ENCODE peak calls at places on chromosomes 13 and 19, in eight cellular contexts. O is tibial nerve, H is esophagus squamous epithelium, R is psoas muscle, X is aorta, Z is ascending aorta, M is pancreas, I is GM12878. W is an unnamed sample.

GRCh38 chr19:7418575-7418974 is 69.8 kb downstream of the ARHGEF18 start:
- DNase-seq in H (no peak), Z (no peak), O (no peak), R (no peak), X (no peak), I (no peak), M (no peak), W (no peak)

GRCh38 chr13:31772231-31772630 is 32.9 kb downstream of the RXFP2 start:
- DNase-seq in O (no peak), M (no peak), X (no peak), Z (no peak), I (no peak), H (no peak), R (no peak), W (no peak)

GRCh38 chr19:29457413-29457812 is 68.4 kb upstream of the VSTM2B start:
- DNase-seq in X (no peak), R (no peak), M (no peak), Z (no peak), I (no peak), H (no peak), O (no peak), W (no peak)

GRCh38 chr19:34994643-34995471 is 5.3 kb upstream of the GRAMD1A start:
- DNase-seq in Z (no peak), O (no peak), M (peak; percentile 82), H (no peak), I (no peak), R (no peak), X (peak; percentile 76), W (peak; percentile 81)

GRCh38 chr19:53912653-53913052 is 3.6 kb downstream of the CACNG7 start:
- DNase-seq in H (no peak), I (no peak), R (no peak), X (no peak), O (no peak), Z (no peak), M (no peak), W (no peak)

GRCh38 chr13:29480893-29481525 is 114.5 kb downstream of the SLC7A1 start:
- DNase-seq in X (no peak), Z (no peak), I (no peak), R (no peak), H (no peak), M (no peak), O (no peak), W (no peak)

GRCh38 chr13:111518161-111518791 is 197.8 kb downstream of the TEX29 start:
- DNase-seq in R (no peak), H (no peak), X (no peak), O (no peak), I (no peak), Z (no peak), M (no peak), W (no peak)

GRCh38 chr13:59770451-59770850 is 393.3 kb downstream of the DIAPH3 start:
- DNase-seq in I (no peak), X (no peak), M (no peak), H (no peak), Z (no peak), O (no peak), R (no peak), W (no peak)

GRCh38 chr19:53057904-53058579 is 13.5 kb downstream of the ERVV-2 start:
- DNase-seq in R (no peak), X (no peak), M (no peak), H (no peak), I (no peak), O (no peak), Z (no peak), W (no peak)

GRCh38 chr19:2166741-2167738 is 3.3 kb downstream of the DOT1L start:
- DNase-seq in H (no peak), I (no peak), R (peak; percentile 90), O (peak; percentile 61), X (peak; percentile 95), Z (peak; percentile 35), M (peak; percentile 84), W (peak; percentile 95)

GRCh38 chr13:40231311-40231710 is 435.1 kb downstream of the FOXO1 start:
- DNase-seq in M (no peak), R (no peak), X (no peak), I (no peak), O (peak; percentile 59), H (no peak), Z (no peak), W (no peak)

GRCh38 chr13:42064259-42064658 is 15.8 kb downstream of the DGKH start:
- DNase-seq in M (no peak), X (no peak), R (peak; percentile 18), H (no peak), I (no peak), O (no peak), Z (no peak), W (no peak)

GRCh38 chr13:46071590-46072249 is 19.2 kb upstream of the ZC3H13 start:
- DNase-seq in X (no peak), O (no peak), I (peak; percentile 70), H (no peak), M (no peak), R (no peak), Z (no peak), W (no peak)

GRCh38 chr19:55390461-55390880 is 4.7 kb downstream of the RPL28 start:
- DNase-seq in I (no peak), H (no peak), O (no peak), R (no peak), X (no peak), M (no peak), Z (no peak), W (no peak)

GRCh38 chr13:50577806-50578205 is 265.7 kb downstream of the DLEU7 start:
- DNase-seq in M (no peak), R (no peak), X (no peak), H (no peak), I (no peak), O (no peak), Z (no peak), W (no peak)

GRCh38 chr13:58097831-58098230 is 466.3 kb downstream of the PCDH17 start:
- DNase-seq in O (no peak), Z (no peak), H (no peak), M (no peak), R (no peak), I (no peak), X (no peak), W (no peak)

GRCh38 chr13:50124536-50125305 is 109.5 kb downstream of the KCNRG start:
- DNase-seq in X (no peak), O (peak; percentile 93), R (peak; percentile 97), M (peak; percentile 96), I (no peak), Z (no peak), H (no peak), W (peak; percentile 97)

GRCh38 chr19:10289167-10289835 is 451 bp upstream of the ICAM5 start:
- DNase-seq in R (peak; percentile 40), M (no peak), O (no peak), I (no peak), Z (no peak), H (no peak), X (no peak), W (peak; percentile 37)

GRCh38 chr19:850221-850978 is 1.7 kb upstream of the ELANE start:
- DNase-seq in I (no peak), R (peak; percentile 92), M (peak; percentile 82), X (peak; percentile 96), Z (peak; percentile 59), H (no peak), O (peak; percentile 94), W (peak; percentile 83)

GRCh38 chr13:72530471-72530870 is 197.0 kb downstream of the MZT1 start:
- DNase-seq in H (no peak), M (no peak), O (no peak), X (no peak), Z (no peak), R (no peak), I (no peak), W (no peak)

GRCh38 chr19:30318261-30318660 is 53.9 kb upstream of the ZNF536 start:
- DNase-seq in O (no peak), I (no peak), H (no peak), X (no peak), R (no peak), M (no peak), Z (no peak), W (no peak)

GRCh38 chr13:28449826-28450773 is 44.8 kb downstream of the FLT1 start:
- DNase-seq in O (no peak), X (no peak), Z (no peak), R (no peak), M (no peak), H (no peak), I (no peak), W (no peak)

GRCh38 chr13:98150836-98151489 is 8.1 kb downstream of the FARP1 start:
- DNase-seq in R (no peak), H (no peak), Z (no peak), X (no peak), M (no peak), I (no peak), O (no peak), W (no peak)

GRCh38 chr19:7989071-7989575 is 16.3 kb downstream of the ELAVL1 start:
- DNase-seq in X (no peak), R (no peak), Z (no peak), H (no peak), O (no peak), M (no peak), I (no peak), W (no peak)

GRCh38 chr19:42284066-42284501 is 15.0 kb downstream of the CIC start:
- DNase-seq in O (peak; percentile 38), X (peak; percentile 92), M (peak; percentile 91), I (no peak), Z (no peak), R (peak; percentile 86), H (no peak), W (peak; percentile 87)

DNA sequence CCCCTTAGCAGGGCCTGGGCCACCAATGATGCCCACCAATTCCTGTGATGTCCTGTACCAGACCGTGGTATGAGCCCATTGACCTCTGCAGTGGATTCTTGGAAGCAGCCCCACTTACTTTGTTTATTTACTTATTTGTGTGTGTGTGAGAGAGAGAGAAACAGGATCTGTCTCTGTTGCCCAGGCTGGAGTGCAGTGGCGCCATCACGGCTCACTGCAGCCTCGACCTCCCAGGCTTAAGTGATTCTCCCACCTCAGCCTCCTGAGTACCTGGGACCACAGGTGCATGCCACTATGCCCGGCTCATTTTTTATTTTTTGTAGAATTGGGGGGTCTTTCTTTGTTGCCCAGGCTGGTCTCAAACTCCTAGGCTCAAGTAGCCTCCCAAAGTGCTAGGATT is 13.0 kb downstream of the MYO9B start:
- DNase-seq in H (no peak), Z (no peak), X (no peak), R (no peak), I (no peak), O (no peak), M (no peak), W (no peak)
- H3K27ac ChIP-seq in H (peak overlapping the region; percentile 79), Z (peak overlapping the region; percentile 89), X (peak overlapping the region; percentile 18), R (no peak overlapping the region), I (no peak overlapping the region), O (peak overlapping the region; percentile 39), M (no peak overlapping the region), W (peak overlapping the region; percentile 84)

GRCh38 chr13:99919132-99919531 is 52.4 kb downstream of the ZIC5 start:
- DNase-seq in I (no peak), X (no peak), O (no peak), R (no peak), H (no peak), Z (no peak), M (no peak), W (no peak)
- H3K27ac ChIP-seq in I (no peak overlapping the region), X (no peak overlapping the region), O (no peak overlapping the region), R (no peak overlapping the region), H (no peak overlapping the region), Z (no peak overlapping the region), M (no peak overlapping the region), W (no peak overlapping the region)

GRCh38 chr13:74087304-74087703 is 46.9 kb downstream of the KLF12 start:
- DNase-seq in M (no peak), R (no peak), O (no peak), I (no peak), Z (no peak), H (no peak), X (no peak), W (no peak)
- H3K27ac ChIP-seq in M (no peak overlapping the region), R (peak overlapping the region; percentile 30), O (no peak overlapping the region), I (no peak overlapping the region), Z (no peak overlapping the region), H (no peak overlapping the region), X (no peak overlapping the region), W (no peak overlapping the region)

GRCh38 chr19:4120933-4121612 is 2.8 kb downstream of the MAP2K2 start:
- DNase-seq in O (no peak), R (no peak), X (no peak), I (no peak), M (no peak), Z (no peak), H (no peak), W (no peak)
- H3K27ac ChIP-seq in O (no peak overlapping the region), R (no peak overlapping the region), X (no peak overlapping the region), I (no peak overlapping the region), M (no peak overlapping the region), Z (no peak overlapping the region), H (peak overlapping the region; percentile 14), W (no peak overlapping the region)